ENCODE peak calls at places on chromosomes 13 and 19, in nine cellular contexts. J is body of pancreas, Y is tibial nerve, L is breast epithelium, U is spleen, O is sigmoid colon, I is K562, V is A549, P is upper lobe of left lung. K is an unnamed sample.

GRCh38 chr13:50448535-50448981 is 394.9 kb downstream of the DLEU7 start:
- DNase-seq in J (no peak), Y (no peak), L (no peak), U (no peak), O (no peak), I (no peak), V (no peak), P (no peak), K (no peak)

GRCh38 chr19:10565028-10565566 is 713 bp downstream of the KRI1 start:
- DNase-seq in J (peak; percentile 45), Y (peak; percentile 40), L (peak; percentile 32), U (no peak), O (peak; percentile 77), I (peak; percentile 79), V (peak; percentile 44), P (peak; percentile 76), K (no peak)

GRCh38 chr13:72109863-72110262 is 242.9 kb upstream of the DACH1 start:
- DNase-seq in J (no peak), Y (no peak), L (no peak), U (no peak), O (no peak), I (no peak), V (no peak), P (peak; percentile 39), K (no peak)

GRCh38 chr13:30441304-30441703 is 19.0 kb downstream of the UBE2L5 start:
- DNase-seq in J (no peak), Y (no peak), L (no peak), U (no peak), O (no peak), I (no peak), V (no peak), P (no peak), K (peak; percentile 39)

GRCh38 chr19:8459520-8460260 is 14.9 kb downstream of the HNRNPM start:
- DNase-seq in J (no peak), Y (no peak), L (no peak), U (no peak), O (no peak), I (no peak), V (peak; percentile 52), P (no peak), K (no peak)

GRCh38 chr13:75432045-75432444 is 49.9 kb downstream of the TBC1D4 start:
- DNase-seq in J (no peak), Y (no peak), L (no peak), U (no peak), O (no peak), I (no peak), V (peak; percentile 33), P (no peak), K (no peak)

GRCh38 chr13:36549771-36550170 is 117.5 kb downstream of the CCNA1 start:
- DNase-seq in J (no peak), Y (no peak), L (no peak), U (no peak), O (no peak), I (no peak), V (no peak), P (no peak), K (no peak)

GRCh38 chr19:719081-719512 is 10.4 kb downstream of the PALM start:
- DNase-seq in J (peak; percentile 34), Y (peak; percentile 58), L (no peak), U (no peak), O (peak; percentile 87), I (peak; percentile 38), V (no peak), P (peak; percentile 90), K (no peak)

GRCh38 chr13:107301724-107302374 is 733.9 kb upstream of the ARGLU1 start:
- DNase-seq in J (no peak), Y (no peak), L (no peak), U (no peak), O (no peak), I (no peak), V (no peak), P (no peak), K (no peak)

GRCh38 chr19:33301011-33301899 is 1.1 kb downstream of the CEBPA start:
- DNase-seq in J (peak; percentile 25), Y (no peak), L (no peak), U (peak; percentile 88), O (peak; percentile 69), I (no peak), V (peak; percentile 59), P (peak; percentile 91), K (no peak)

GRCh38 chr19:2270157-2270571 is 11.8 kb downstream of the PEAK3 start:
- DNase-seq in J (peak; percentile 69), Y (peak; percentile 60), L (no peak), U (peak; percentile 94), O (peak; percentile 85), I (peak; percentile 57), V (no peak), P (peak; percentile 90), K (no peak)

GRCh38 chr13:113833111-113833830 is 30.6 kb downstream of the GAS6 start:
- DNase-seq in J (no peak), Y (no peak), L (no peak), U (no peak), O (no peak), I (no peak), V (no peak), P (peak; percentile 72), K (no peak)

GRCh38 chr19:2026770-2027169 is 11.3 kb upstream of the BTBD2 start:
- DNase-seq in J (no peak), Y (no peak), L (no peak), U (no peak), O (no peak), I (no peak), V (no peak), P (no peak), K (no peak)

GRCh38 chr13:90395846-90396245 is 951.6 kb upstream of the MIR17HG start:
- DNase-seq in J (no peak), Y (no peak), L (no peak), U (no peak), O (no peak), I (no peak), V (no peak), P (no peak), K (no peak)

GRCh38 chr13:79581870-79582315 is 100.9 kb downstream of the NDFIP2 start:
- DNase-seq in J (no peak), Y (no peak), L (no peak), U (no peak), O (no peak), I (no peak), V (no peak), P (no peak), K (no peak)

GRCh38 chr13:28339419-28339818 is 155.5 kb downstream of the FLT1 start:
- DNase-seq in J (no peak), Y (no peak), L (no peak), U (no peak), O (no peak), I (no peak), V (no peak), P (no peak), K (no peak)

GRCh38 chr19:7004313-7004931 is 16.8 kb downstream of the MBD3L2B start:
- DNase-seq in J (no peak), Y (no peak), L (no peak), U (no peak), O (no peak), I (peak; percentile 13), V (peak; percentile 56), P (no peak), K (no peak)

GRCh38 chr19:13134626-13135025 is 15.5 kb downstream of the STX10 start:
- DNase-seq in J (no peak), Y (no peak), L (no peak), U (no peak), O (no peak), I (no peak), V (no peak), P (no peak), K (no peak)

GRCh38 chr19:20776083-20777076 is at the start of gene ZNF66:
- DNase-seq in J (peak; percentile 99), Y (peak; percentile 100), L (peak; percentile 97), U (peak; percentile 91), O (peak; percentile 98), I (peak; percentile 79), V (peak; percentile 33), P (peak; percentile 81), K (peak; percentile 99)
- TF ChIP-seq POLR2A in J (peak; percentile 94), Y (peak; percentile 18), L (no peak), U (peak; percentile 62), O (peak; percentile 48), I (peak; percentile 71), V (no peak), P (peak; percentile 68), K (no peak)

GRCh38 chr13:99446242-99446641 is 55.0 kb upstream of the TM9SF2 start:
- DNase-seq in J (no peak), Y (no peak), L (no peak), U (no peak), O (no peak), I (no peak), V (no peak), P (no peak), K (no peak)
- TF ChIP-seq CTCF in J (no peak), Y (no peak), L (no peak), U (no peak), O (no peak), I (no peak), V (no peak), P (no peak), K (no peak)

GRCh38 chr19:20879501-20879900 is 43.5 kb upstream of the ZNF85 start:
- DNase-seq in J (no peak), Y (no peak), L (no peak), U (no peak), O (no peak), I (no peak), V (no peak), P (no peak), K (no peak)
- H3K9me3 ChIP-seq in J (no peaks in the 10 kb centered on the region), Y (no peaks in the 10 kb centered on the region), L (peaks cover 7% of the 10 kb centered on the region), U (no peaks in the 10 kb centered on the region), O (peaks cover 26% of the 10 kb centered on the region), I (peaks cover 6% of the 10 kb centered on the region), V (peaks cover 3% of the 10 kb centered on the region), P (no peaks in the 10 kb centered on the region), K (no peaks in the 10 kb centered on the region)

GRCh38 chr13:111215081-111216047 is 100.3 kb downstream of the ARHGEF7 start:
- DNase-seq in J (peak; percentile 20), Y (no peak), L (no peak), U (no peak), O (no peak), I (no peak), V (no peak), P (no peak), K (no peak)

GRCh38 chr13:111219950-111220349 is 100.5 kb upstream of the TEX29 start:
- DNase-seq in J (no peak), Y (no peak), L (no peak), U (no peak), O (no peak), I (no peak), V (no peak), P (no peak), K (no peak)

GRCh38 chr13:111216166-111216960 is 101.3 kb downstream of the ARHGEF7 start:
- DNase-seq in J (peak; percentile 45), Y (peak; percentile 51), L (no peak), U (no peak), O (no peak), I (no peak), V (peak; percentile 20), P (peak; percentile 47), K (no peak)

GRCh38 chr13:111217661-111218060 is 102.6 kb downstream of the ARHGEF7 start:
- DNase-seq in J (peak; percentile 33), Y (no peak), L (no peak), U (peak; percentile 88), O (no peak), I (no peak), V (no peak), P (peak; percentile 82), K (no peak)

DNA sequence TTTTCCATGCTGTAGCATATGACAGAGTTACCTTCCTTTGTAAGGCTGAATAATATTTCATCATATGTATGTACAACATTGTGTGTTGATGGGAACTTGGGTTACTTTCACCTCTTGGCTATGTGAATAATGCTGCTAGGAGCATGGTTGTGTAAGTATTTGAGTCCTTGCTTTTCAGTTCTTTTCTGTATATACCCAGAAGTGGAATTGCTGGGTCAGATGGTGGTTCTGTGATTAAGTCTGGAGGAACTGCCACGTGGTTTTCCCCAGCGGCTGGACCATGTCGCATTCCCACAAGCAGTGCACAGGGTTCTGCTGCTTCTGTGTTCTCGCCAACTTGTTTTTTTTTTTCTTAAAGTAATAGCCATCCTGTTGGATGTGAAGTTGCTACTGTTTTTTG is 101.1 kb upstream of the TEX29 start:
- DNase-seq in J (peak; percentile 37), Y (no peak), L (no peak), U (no peak), O (peak; percentile 81), I (no peak), V (no peak), P (no peak), K (no peak)
- TF ChIP-seq POLR2A in J (no peak), Y (no peak), L (no peak), U (no peak), O (no peak), I (no peak), V (no peak), P (no peak), K (no peak)